ENCODE peak calls at places on chromosomes 4 and X, in six cellular contexts. One of them, this sample, is unnamed.

GRCh38 chr4:16583764-16584163 is 314.7 kb downstream of the LDB2 start:
- DNase-seq in GM12891: no peak
- DNase-seq in NCI-H1048: no peak
- DNase-seq in NCI-H1105 treated with DMSO at 0.1 percent for 48 hours: no peak
- DNase-seq in ecto neural progenitor cell: no peak
- DNase-seq in left colon: no peak
- DNase-seq in this sample: no peak

GRCh38 chr4:2256781-2257191 is 5.1 kb downstream of the MXD4 start:
- DNase-seq in GM12891: peak; percentile 5
- DNase-seq in NCI-H1048: no peak
- DNase-seq in NCI-H1105 treated with DMSO at 0.1 percent for 48 hours: no peak
- DNase-seq in ecto neural progenitor cell: no peak
- DNase-seq in left colon: peak; percentile 44
- DNase-seq in this sample: no peak

GRCh38 chr4:165502919-165503907 is 124.4 kb downstream of the CPE start:
- DNase-seq in GM12891: no peak
- DNase-seq in NCI-H1048: no peak
- DNase-seq in NCI-H1105 treated with DMSO at 0.1 percent for 48 hours: no peak
- DNase-seq in ecto neural progenitor cell: no peak
- DNase-seq in left colon: no peak
- DNase-seq in this sample: no peak

GRCh38 chrX:39613997-39614679 is 483.6 kb downstream of the BCOR start:
- DNase-seq in GM12891: no peak
- DNase-seq in NCI-H1048: no peak
- DNase-seq in NCI-H1105 treated with DMSO at 0.1 percent for 48 hours: peak; percentile 54
- DNase-seq in ecto neural progenitor cell: peak; percentile 57
- DNase-seq in left colon: no peak
- DNase-seq in this sample: no peak

GRCh38 chrX:47283015-47283771 is 50.4 kb downstream of the USP11 start:
- DNase-seq in GM12891: no peak
- DNase-seq in NCI-H1048: no peak
- DNase-seq in NCI-H1105 treated with DMSO at 0.1 percent for 48 hours: peak; percentile 51
- DNase-seq in ecto neural progenitor cell: no peak
- DNase-seq in left colon: no peak
- DNase-seq in this sample: peak; percentile 38

GRCh38 chr4:43356786-43357185 is 464.3 kb downstream of the GRXCR1 start:
- DNase-seq in GM12891: no peak
- DNase-seq in NCI-H1048: no peak
- DNase-seq in NCI-H1105 treated with DMSO at 0.1 percent for 48 hours: no peak
- DNase-seq in ecto neural progenitor cell: no peak
- DNase-seq in left colon: no peak
- DNase-seq in this sample: no peak

GRCh38 chrX:290476-291166 is 9.4 kb downstream of the PLCXD1 start:
- DNase-seq in GM12891: no peak
- DNase-seq in NCI-H1048: no peak
- DNase-seq in NCI-H1105 treated with DMSO at 0.1 percent for 48 hours: no peak
- DNase-seq in ecto neural progenitor cell: no peak
- DNase-seq in left colon: no peak
- DNase-seq in this sample: no peak

GRCh38 chr4:123848615-123849014 is 452.0 kb downstream of the SPRY1 start:
- DNase-seq in GM12891: no peak
- DNase-seq in NCI-H1048: no peak
- DNase-seq in NCI-H1105 treated with DMSO at 0.1 percent for 48 hours: no peak
- DNase-seq in ecto neural progenitor cell: no peak
- DNase-seq in left colon: no peak
- DNase-seq in this sample: no peak

GRCh38 chr4:102299708-102300107 is 45.6 kb downstream of the SLC39A8 start:
- DNase-seq in GM12891: no peak
- DNase-seq in NCI-H1048: no peak
- DNase-seq in NCI-H1105 treated with DMSO at 0.1 percent for 48 hours: no peak
- DNase-seq in ecto neural progenitor cell: peak; percentile 51
- DNase-seq in left colon: no peak
- DNase-seq in this sample: no peak

GRCh38 chr4:123874044-123874443 is 477.4 kb downstream of the SPRY1 start:
- DNase-seq in GM12891: no peak
- DNase-seq in NCI-H1048: no peak
- DNase-seq in NCI-H1105 treated with DMSO at 0.1 percent for 48 hours: no peak
- DNase-seq in ecto neural progenitor cell: no peak
- DNase-seq in left colon: no peak
- DNase-seq in this sample: no peak

GRCh38 chr4:119152741-119153140 is 17.1 kb downstream of the MYOZ2 start:
- DNase-seq in GM12891: no peak
- DNase-seq in NCI-H1048: no peak
- DNase-seq in NCI-H1105 treated with DMSO at 0.1 percent for 48 hours: no peak
- DNase-seq in ecto neural progenitor cell: no peak
- DNase-seq in left colon: no peak
- DNase-seq in this sample: no peak

GRCh38 chr4:26122690-26123089 is 198.1 kb upstream of the RBPJ start:
- DNase-seq in GM12891: no peak
- DNase-seq in NCI-H1048: no peak
- DNase-seq in NCI-H1105 treated with DMSO at 0.1 percent for 48 hours: no peak
- DNase-seq in ecto neural progenitor cell: no peak
- DNase-seq in left colon: no peak
- DNase-seq in this sample: no peak

GRCh38 chr4:190019023-190019858 is 7.8 kb downstream of the FRG2 start:
- DNase-seq in GM12891: no peak
- DNase-seq in NCI-H1048: no peak
- DNase-seq in NCI-H1105 treated with DMSO at 0.1 percent for 48 hours: no peak
- DNase-seq in ecto neural progenitor cell: peak; percentile 50
- DNase-seq in left colon: no peak
- DNase-seq in this sample: no peak

This sample was measured in NCI-H446.